ENCODE peak calls at places on chromosomes 7 and 10, in ten cellular contexts. One of them, this sample, is unnamed.

GRCh38 chr7:101688183-101688831 is 59.2 kb upstream of the MYL10 start:
- ATAC-seq in upper lobe of right lung: peak; percentile 92
- ATAC-seq in psoas muscle: peak; percentile 87
- ATAC-seq in HepG2: peak; percentile 86
- ATAC-seq in heart left ventricle: peak; percentile 91
- ATAC-seq in lower lobe of right lung: peak; percentile 93
- ATAC-seq in Panc1: peak; percentile 95
- ATAC-seq in left lung: peak; percentile 96
- ATAC-seq in HCT116: peak; percentile 94
- ATAC-seq in IMR-90: peak; percentile 98
- ATAC-seq in this sample: peak; percentile 87

GRCh38 chr7:134246347-134246746 is 70.4 kb downstream of the SLC35B4 start:
- ATAC-seq in Panc1: no peak
- ATAC-seq in upper lobe of right lung: no peak
- ATAC-seq in HepG2: no peak
- ATAC-seq in psoas muscle: no peak
- ATAC-seq in heart left ventricle: no peak
- ATAC-seq in HCT116: no peak
- ATAC-seq in left lung: no peak
- ATAC-seq in IMR-90: no peak
- ATAC-seq in lower lobe of right lung: no peak
- ATAC-seq in this sample: no peak

GRCh38 chr7:41118490-41118889 is 584.4 kb downstream of the INHBA start:
- ATAC-seq in lower lobe of right lung: no peak
- ATAC-seq in heart left ventricle: no peak
- ATAC-seq in Panc1: no peak
- ATAC-seq in left lung: no peak
- ATAC-seq in IMR-90: no peak
- ATAC-seq in HCT116: no peak
- ATAC-seq in HepG2: no peak
- ATAC-seq in upper lobe of right lung: no peak
- ATAC-seq in psoas muscle: no peak
- ATAC-seq in this sample: no peak

GRCh38 chr7:7667187-7667586 is 26.6 kb downstream of the UMAD1 start:
- ATAC-seq in Panc1: no peak
- ATAC-seq in HepG2: no peak
- ATAC-seq in heart left ventricle: no peak
- ATAC-seq in upper lobe of right lung: no peak
- ATAC-seq in HCT116: no peak
- ATAC-seq in left lung: no peak
- ATAC-seq in lower lobe of right lung: no peak
- ATAC-seq in IMR-90: no peak
- ATAC-seq in psoas muscle: no peak
- ATAC-seq in this sample: no peak

GRCh38 chr7:158067219-158067930 is 520.2 kb downstream of the PTPRN2 start:
- ATAC-seq in upper lobe of right lung: peak; percentile 47
- ATAC-seq in HepG2: no peak
- ATAC-seq in Panc1: no peak
- ATAC-seq in lower lobe of right lung: no peak
- ATAC-seq in heart left ventricle: no peak
- ATAC-seq in psoas muscle: no peak
- ATAC-seq in HCT116: no peak
- ATAC-seq in left lung: no peak
- ATAC-seq in IMR-90: no peak
- ATAC-seq in this sample: peak; percentile 13

GRCh38 chr10:117259279-117259678 is 18.4 kb downstream of the SLC18A2 start:
- ATAC-seq in HepG2: no peak
- ATAC-seq in left lung: no peak
- ATAC-seq in heart left ventricle: no peak
- ATAC-seq in lower lobe of right lung: no peak
- ATAC-seq in upper lobe of right lung: peak; percentile 47
- ATAC-seq in HCT116: no peak
- ATAC-seq in IMR-90: no peak
- ATAC-seq in psoas muscle: no peak
- ATAC-seq in Panc1: no peak
- ATAC-seq in this sample: no peak

GRCh38 chr7:16989883-16990413 is 108.2 kb upstream of the AGR3 start:
- ATAC-seq in HepG2: peak; percentile 96
- ATAC-seq in lower lobe of right lung: peak; percentile 89
- ATAC-seq in heart left ventricle: peak; percentile 83
- ATAC-seq in left lung: peak; percentile 81
- ATAC-seq in upper lobe of right lung: peak; percentile 88
- ATAC-seq in HCT116: peak; percentile 86
- ATAC-seq in IMR-90: peak; percentile 94
- ATAC-seq in psoas muscle: peak; percentile 44
- ATAC-seq in Panc1: peak; percentile 88
- ATAC-seq in this sample: peak; percentile 77

GRCh38 chr10:86289577-86289868 is 77.1 kb downstream of the GRID1 start:
- ATAC-seq in lower lobe of right lung: no peak
- ATAC-seq in HCT116: peak; percentile 54
- ATAC-seq in psoas muscle: no peak
- ATAC-seq in HepG2: no peak
- ATAC-seq in Panc1: no peak
- ATAC-seq in IMR-90: no peak
- ATAC-seq in heart left ventricle: no peak
- ATAC-seq in left lung: no peak
- ATAC-seq in upper lobe of right lung: no peak
- ATAC-seq in this sample: no peak

GRCh38 chr7:16926283-16926682 is 44.5 kb upstream of the AGR3 start:
- ATAC-seq in psoas muscle: no peak
- ATAC-seq in upper lobe of right lung: peak; percentile 87
- ATAC-seq in HepG2: peak; percentile 86
- ATAC-seq in left lung: peak; percentile 79
- ATAC-seq in heart left ventricle: peak; percentile 81
- ATAC-seq in Panc1: peak; percentile 87
- ATAC-seq in HCT116: peak; percentile 85
- ATAC-seq in lower lobe of right lung: peak; percentile 72
- ATAC-seq in IMR-90: peak; percentile 95
- ATAC-seq in this sample: no peak

GRCh38 chr7:111137296-111138195 is 46.6 kb downstream of the LRRN3 start:
- ATAC-seq in heart left ventricle: peak; percentile 24
- ATAC-seq in left lung: no peak
- ATAC-seq in HCT116: peak; percentile 83
- ATAC-seq in HepG2: no peak
- ATAC-seq in lower lobe of right lung: peak; percentile 65
- ATAC-seq in upper lobe of right lung: peak; percentile 43
- ATAC-seq in psoas muscle: no peak
- ATAC-seq in IMR-90: peak; percentile 68
- ATAC-seq in Panc1: peak; percentile 72
- ATAC-seq in this sample: peak; percentile 25

GRCh38 chr10:131019696-131020095 is 291.8 kb downstream of the TCERG1L start:
- ATAC-seq in IMR-90: no peak
- ATAC-seq in psoas muscle: no peak
- ATAC-seq in heart left ventricle: no peak
- ATAC-seq in HepG2: no peak
- ATAC-seq in upper lobe of right lung: no peak
- ATAC-seq in Panc1: no peak
- ATAC-seq in lower lobe of right lung: no peak
- ATAC-seq in HCT116: no peak
- ATAC-seq in left lung: no peak
- ATAC-seq in this sample: no peak

GRCh38 chr7:137080516-137081203 is 212.2 kb downstream of the CHRM2 start:
- ATAC-seq in IMR-90: no peak
- ATAC-seq in psoas muscle: no peak
- ATAC-seq in lower lobe of right lung: no peak
- ATAC-seq in left lung: no peak
- ATAC-seq in HepG2: no peak
- ATAC-seq in HCT116: no peak
- ATAC-seq in upper lobe of right lung: no peak
- ATAC-seq in heart left ventricle: peak; percentile 8
- ATAC-seq in Panc1: no peak
- ATAC-seq in this sample: peak; percentile 40

GRCh38 chr10:115029452-115030375 is 63.5 kb upstream of the ATRNL1 start:
- ATAC-seq in left lung: no peak
- ATAC-seq in lower lobe of right lung: no peak
- ATAC-seq in HCT116: no peak
- ATAC-seq in HepG2: peak; percentile 89
- ATAC-seq in IMR-90: no peak
- ATAC-seq in Panc1: no peak
- ATAC-seq in heart left ventricle: no peak
- ATAC-seq in upper lobe of right lung: no peak
- ATAC-seq in psoas muscle: no peak
- ATAC-seq in this sample: no peak

GRCh38 chr7:5330288-5330687 is 47.5 kb downstream of the SLC29A4 start:
- ATAC-seq in IMR-90: no peak
- ATAC-seq in HepG2: no peak
- ATAC-seq in psoas muscle: no peak
- ATAC-seq in HCT116: no peak
- ATAC-seq in Panc1: no peak
- ATAC-seq in lower lobe of right lung: no peak
- ATAC-seq in left lung: no peak
- ATAC-seq in upper lobe of right lung: no peak
- ATAC-seq in heart left ventricle: no peak
- ATAC-seq in this sample: no peak

GRCh38 chr7:5320391-5320790 is 37.6 kb downstream of the SLC29A4 start:
- ATAC-seq in heart left ventricle: no peak
- ATAC-seq in lower lobe of right lung: peak; percentile 23
- ATAC-seq in Panc1: peak; percentile 9
- ATAC-seq in HCT116: no peak
- ATAC-seq in upper lobe of right lung: peak; percentile 3
- ATAC-seq in left lung: no peak
- ATAC-seq in IMR-90: no peak
- ATAC-seq in HepG2: peak; percentile 6
- ATAC-seq in psoas muscle: no peak
- ATAC-seq in this sample: no peak

GRCh38 chr7:5322621-5323410 is 40.1 kb downstream of the SLC29A4 start:
- ATAC-seq in HepG2: no peak
- ATAC-seq in upper lobe of right lung: no peak
- ATAC-seq in left lung: no peak
- ATAC-seq in heart left ventricle: no peak
- ATAC-seq in IMR-90: no peak
- ATAC-seq in HCT116: no peak
- ATAC-seq in psoas muscle: no peak
- ATAC-seq in Panc1: peak; percentile 40
- ATAC-seq in lower lobe of right lung: no peak
- ATAC-seq in this sample: no peak

GRCh38 chr7:5320802-5321396 is 38.2 kb downstream of the SLC29A4 start:
- ATAC-seq in HCT116: no peak
- ATAC-seq in lower lobe of right lung: no peak
- ATAC-seq in HepG2: peak; percentile 19
- ATAC-seq in Panc1: peak; percentile 4
- ATAC-seq in left lung: no peak
- ATAC-seq in psoas muscle: no peak
- ATAC-seq in IMR-90: no peak
- ATAC-seq in upper lobe of right lung: peak; percentile 6
- ATAC-seq in heart left ventricle: no peak
- ATAC-seq in this sample: peak; percentile 13

GRCh38 chr7:5324961-5325360 is 42.2 kb downstream of the SLC29A4 start:
- ATAC-seq in HepG2: no peak
- ATAC-seq in upper lobe of right lung: no peak
- ATAC-seq in IMR-90: no peak
- ATAC-seq in left lung: no peak
- ATAC-seq in heart left ventricle: no peak
- ATAC-seq in HCT116: no peak
- ATAC-seq in psoas muscle: no peak
- ATAC-seq in Panc1: no peak
- ATAC-seq in lower lobe of right lung: no peak
- ATAC-seq in this sample: no peak
- H3K36me3 ChIP-seq in HepG2: peaks cover 29% of the 10 kb centered on the region
- H3K36me3 ChIP-seq in upper lobe of right lung: peaks cover 68% of the 10 kb centered on the region
- H3K36me3 ChIP-seq in IMR-90: peaks cover 61% of the 10 kb centered on the region
- H3K36me3 ChIP-seq in left lung: no peaks in the 10 kb centered on the region
- H3K36me3 ChIP-seq in heart left ventricle: peaks cover 22% of the 10 kb centered on the region
- H3K36me3 ChIP-seq in HCT116: peaks cover 9% of the 10 kb centered on the region
- H3K36me3 ChIP-seq in psoas muscle: peaks cover 75% of the 10 kb centered on the region
- H3K36me3 ChIP-seq in Panc1: peaks cover 8% of the 10 kb centered on the region
- H3K36me3 ChIP-seq in lower lobe of right lung: peaks cover 92% of the 10 kb centered on the region
- H3K36me3 ChIP-seq in this sample: no peaks in the 10 kb centered on the region

GRCh38 chr7:108266489-108266888 is 136.3 kb upstream of the LAMB4 start:
- ATAC-seq in left lung: no peak
- ATAC-seq in IMR-90: no peak
- ATAC-seq in Panc1: no peak
- ATAC-seq in HepG2: no peak
- ATAC-seq in upper lobe of right lung: no peak
- ATAC-seq in HCT116: peak; percentile 42
- ATAC-seq in heart left ventricle: no peak
- ATAC-seq in psoas muscle: no peak
- ATAC-seq in lower lobe of right lung: no peak
- ATAC-seq in this sample: no peak

GRCh38 chr7:108268200-108268820 is 138.1 kb upstream of the LAMB4 start:
- ATAC-seq in HCT116: no peak
- ATAC-seq in Panc1: no peak
- ATAC-seq in lower lobe of right lung: no peak
- ATAC-seq in IMR-90: peak; percentile 57
- ATAC-seq in psoas muscle: no peak
- ATAC-seq in heart left ventricle: no peak
- ATAC-seq in left lung: no peak
- ATAC-seq in upper lobe of right lung: no peak
- ATAC-seq in HepG2: no peak
- ATAC-seq in this sample: no peak

GRCh38 chr7:108270385-108270784 is 140.2 kb upstream of the LAMB4 start:
- ATAC-seq in HepG2: no peak
- ATAC-seq in lower lobe of right lung: no peak
- ATAC-seq in Panc1: no peak
- ATAC-seq in heart left ventricle: no peak
- ATAC-seq in psoas muscle: no peak
- ATAC-seq in HCT116: no peak
- ATAC-seq in upper lobe of right lung: no peak
- ATAC-seq in left lung: no peak
- ATAC-seq in IMR-90: no peak
- ATAC-seq in this sample: no peak

GRCh38 chr7:108265007-108265406 is 134.8 kb upstream of the LAMB4 start:
- ATAC-seq in upper lobe of right lung: no peak
- ATAC-seq in HepG2: no peak
- ATAC-seq in Panc1: no peak
- ATAC-seq in heart left ventricle: no peak
- ATAC-seq in IMR-90: no peak
- ATAC-seq in HCT116: no peak
- ATAC-seq in lower lobe of right lung: no peak
- ATAC-seq in psoas muscle: no peak
- ATAC-seq in left lung: no peak
- ATAC-seq in this sample: no peak

GRCh38 chr7:108267615-108268014 is 137.5 kb upstream of the LAMB4 start:
- ATAC-seq in psoas muscle: no peak
- ATAC-seq in HepG2: no peak
- ATAC-seq in heart left ventricle: no peak
- ATAC-seq in left lung: no peak
- ATAC-seq in IMR-90: no peak
- ATAC-seq in Panc1: no peak
- ATAC-seq in HCT116: no peak
- ATAC-seq in lower lobe of right lung: no peak
- ATAC-seq in upper lobe of right lung: no peak
- ATAC-seq in this sample: no peak
- H3K27ac ChIP-seq in psoas muscle: no peak overlapping the region
- H3K27ac ChIP-seq in HepG2: no peak overlapping the region
- H3K27ac ChIP-seq in heart left ventricle: no peak overlapping the region
- H3K27ac ChIP-seq in left lung: no peak overlapping the region
- H3K27ac ChIP-seq in IMR-90: no peak overlapping the region
- H3K27ac ChIP-seq in Panc1: no peak overlapping the region
- H3K27ac ChIP-seq in HCT116: no peak overlapping the region
- H3K27ac ChIP-seq in lower lobe of right lung: no peak overlapping the region
- H3K27ac ChIP-seq in upper lobe of right lung: no peak overlapping the region
- H3K27ac ChIP-seq in this sample: no peak overlapping the region

GRCh38 chr7:972670-973309 is 2.6 kb downstream of the COX19 start:
- ATAC-seq in heart left ventricle: no peak
- ATAC-seq in IMR-90: no peak
- ATAC-seq in lower lobe of right lung: no peak
- ATAC-seq in psoas muscle: no peak
- ATAC-seq in HCT116: no peak
- ATAC-seq in HepG2: no peak
- ATAC-seq in Panc1: no peak
- ATAC-seq in left lung: no peak
- ATAC-seq in upper lobe of right lung: no peak
- ATAC-seq in this sample: no peak
- H3K36me3 ChIP-seq in heart left ventricle: peaks cover 12% of the 10 kb centered on the region
- H3K36me3 ChIP-seq in IMR-90: peaks cover 30% of the 10 kb centered on the region
- H3K36me3 ChIP-seq in lower lobe of right lung: peaks cover 60% of the 10 kb centered on the region
- H3K36me3 ChIP-seq in psoas muscle: peaks cover 54% of the 10 kb centered on the region
- H3K36me3 ChIP-seq in HCT116: peaks cover 28% of the 10 kb centered on the region
- H3K36me3 ChIP-seq in HepG2: peaks cover 34% of the 10 kb centered on the region
- H3K36me3 ChIP-seq in Panc1: peaks cover 24% of the 10 kb centered on the region
- H3K36me3 ChIP-seq in left lung: peaks cover 6% of the 10 kb centered on the region
- H3K36me3 ChIP-seq in upper lobe of right lung: peaks cover 58% of the 10 kb centered on the region
- H3K36me3 ChIP-seq in this sample: no peaks in the 10 kb centered on the region

GRCh38 chr7:33186187-33186586 is 56.8 kb downstream of the BBS9 start:
- ATAC-seq in HCT116: peak; percentile 67
- ATAC-seq in heart left ventricle: no peak
- ATAC-seq in HepG2: no peak
- ATAC-seq in left lung: peak; percentile 50
- ATAC-seq in Panc1: peak; percentile 68
- ATAC-seq in IMR-90: peak; percentile 93
- ATAC-seq in psoas muscle: no peak
- ATAC-seq in lower lobe of right lung: no peak
- ATAC-seq in upper lobe of right lung: no peak
- ATAC-seq in this sample: no peak
- H3K27ac ChIP-seq in HCT116: no peak overlapping the region
- H3K27ac ChIP-seq in heart left ventricle: no peak overlapping the region
- H3K27ac ChIP-seq in HepG2: no peak overlapping the region
- H3K27ac ChIP-seq in left lung: no peak overlapping the region
- H3K27ac ChIP-seq in Panc1: no peak overlapping the region
- H3K27ac ChIP-seq in IMR-90: no peak overlapping the region
- H3K27ac ChIP-seq in psoas muscle: no peak overlapping the region
- H3K27ac ChIP-seq in lower lobe of right lung: no peak overlapping the region
- H3K27ac ChIP-seq in upper lobe of right lung: no peak overlapping the region
- H3K27ac ChIP-seq in this sample: no peak overlapping the region

This sample was measured in gastroesophageal sphincter.